ENCODE peak calls at places on chromosome 3, in nine cellular contexts. One of them, this sample, is unnamed.

GRCh38 chr3:45567730-45568172 is 26.8 kb upstream of the LIMD1 start:
- DNase-seq in lung: no peak
- DNase-seq in H9: no peak
- DNase-seq in coronary artery: no peak
- DNase-seq in trophoblast cell: no peak
- DNase-seq in DND-41: peak; percentile 49
- DNase-seq in HL-60: peak; percentile 45
- DNase-seq in neuronal stem cell: no peak
- DNase-seq in CD8-positive, alpha-beta T cell: no peak
- DNase-seq in this sample: no peak

GRCh38 chr3:132660745-132661067 is 577 bp downstream of the UBA5 start:
- DNase-seq in lung: no peak
- DNase-seq in H9: no peak
- DNase-seq in coronary artery: no peak
- DNase-seq in HL-60: no peak
- DNase-seq in trophoblast cell: no peak
- DNase-seq in CD8-positive, alpha-beta T cell: no peak
- DNase-seq in DND-41: no peak
- DNase-seq in neuronal stem cell: no peak
- DNase-seq in this sample: no peak

GRCh38 chr3:13018039-13018431 is 55.2 kb downstream of the IQSEC1 start:
- DNase-seq in CD8-positive, alpha-beta T cell: no peak
- DNase-seq in HL-60: no peak
- DNase-seq in trophoblast cell: no peak
- DNase-seq in coronary artery: no peak
- DNase-seq in neuronal stem cell: no peak
- DNase-seq in H9: peak; percentile 57
- DNase-seq in lung: no peak
- DNase-seq in DND-41: no peak
- DNase-seq in this sample: no peak

GRCh38 chr3:105606052-105606451 is 239.3 kb downstream of the ALCAM start:
- DNase-seq in lung: no peak
- DNase-seq in HL-60: no peak
- DNase-seq in CD8-positive, alpha-beta T cell: no peak
- DNase-seq in DND-41: no peak
- DNase-seq in H9: no peak
- DNase-seq in neuronal stem cell: no peak
- DNase-seq in trophoblast cell: no peak
- DNase-seq in coronary artery: no peak
- DNase-seq in this sample: no peak

GRCh38 chr3:51751287-51751686 is 27.8 kb downstream of the IQCF6 start:
- DNase-seq in CD8-positive, alpha-beta T cell: no peak
- DNase-seq in trophoblast cell: no peak
- DNase-seq in lung: no peak
- DNase-seq in H9: no peak
- DNase-seq in coronary artery: no peak
- DNase-seq in DND-41: no peak
- DNase-seq in HL-60: no peak
- DNase-seq in neuronal stem cell: no peak
- DNase-seq in this sample: no peak

GRCh38 chr3:67075295-67075694 is 77.2 kb downstream of the KBTBD8 start:
- DNase-seq in H9: no peak
- DNase-seq in neuronal stem cell: no peak
- DNase-seq in trophoblast cell: no peak
- DNase-seq in DND-41: no peak
- DNase-seq in coronary artery: no peak
- DNase-seq in CD8-positive, alpha-beta T cell: no peak
- DNase-seq in HL-60: no peak
- DNase-seq in lung: no peak
- DNase-seq in this sample: no peak

GRCh38 chr3:188153498-188153948 is 434 bp upstream of the LPP start:
- DNase-seq in DND-41: peak; percentile 74
- DNase-seq in trophoblast cell: peak; percentile 77
- DNase-seq in coronary artery: peak; percentile 95
- DNase-seq in neuronal stem cell: peak; percentile 86
- DNase-seq in HL-60: peak; percentile 76
- DNase-seq in lung: peak; percentile 83
- DNase-seq in H9: peak; percentile 94
- DNase-seq in CD8-positive, alpha-beta T cell: peak; percentile 14
- DNase-seq in this sample: peak; percentile 91

GRCh38 chr3:121749276-121750086 is at the start of gene GOLGB1:
- DNase-seq in DND-41: peak; percentile 94
- DNase-seq in trophoblast cell: peak; percentile 99
- DNase-seq in neuronal stem cell: peak; percentile 98
- DNase-seq in CD8-positive, alpha-beta T cell: peak; percentile 88
- DNase-seq in lung: peak; percentile 96
- DNase-seq in coronary artery: peak; percentile 98
- DNase-seq in HL-60: peak; percentile 99
- DNase-seq in H9: peak; percentile 98
- DNase-seq in this sample: peak; percentile 99

GRCh38 chr3:170180107-170180951 is 1.2 kb downstream of the PHC3 start:
- DNase-seq in H9: no peak
- DNase-seq in DND-41: peak; percentile 45
- DNase-seq in coronary artery: no peak
- DNase-seq in HL-60: no peak
- DNase-seq in CD8-positive, alpha-beta T cell: no peak
- DNase-seq in neuronal stem cell: no peak
- DNase-seq in lung: no peak
- DNase-seq in trophoblast cell: no peak
- DNase-seq in this sample: peak; percentile 22

GRCh38 chr3:66382142-66382541 is 118.7 kb downstream of the LRIG1 start:
- DNase-seq in HL-60: no peak
- DNase-seq in H9: no peak
- DNase-seq in lung: no peak
- DNase-seq in trophoblast cell: no peak
- DNase-seq in coronary artery: no peak
- DNase-seq in neuronal stem cell: no peak
- DNase-seq in DND-41: no peak
- DNase-seq in CD8-positive, alpha-beta T cell: no peak
- DNase-seq in this sample: no peak

GRCh38 chr3:197428117-197428761 is 127.5 kb downstream of the BDH1 start:
- DNase-seq in lung: no peak
- DNase-seq in H9: no peak
- DNase-seq in CD8-positive, alpha-beta T cell: no peak
- DNase-seq in HL-60: no peak
- DNase-seq in trophoblast cell: no peak
- DNase-seq in coronary artery: no peak
- DNase-seq in DND-41: peak; percentile 49
- DNase-seq in neuronal stem cell: no peak
- DNase-seq in this sample: no peak

GRCh38 chr3:126149960-126150515 is 30.3 kb downstream of the ALDH1L1 start:
- DNase-seq in DND-41: no peak
- DNase-seq in trophoblast cell: no peak
- DNase-seq in lung: no peak
- DNase-seq in coronary artery: no peak
- DNase-seq in H9: no peak
- DNase-seq in neuronal stem cell: no peak
- DNase-seq in CD8-positive, alpha-beta T cell: no peak
- DNase-seq in HL-60: no peak
- DNase-seq in this sample: no peak

GRCh38 chr3:13500133-13500885 is 20.2 kb downstream of the HDAC11 start:
- DNase-seq in trophoblast cell: no peak
- DNase-seq in coronary artery: no peak
- DNase-seq in lung: no peak
- DNase-seq in neuronal stem cell: peak; percentile 32
- DNase-seq in H9: peak; percentile 65
- DNase-seq in CD8-positive, alpha-beta T cell: no peak
- DNase-seq in HL-60: no peak
- DNase-seq in DND-41: no peak
- DNase-seq in this sample: peak; percentile 29

GRCh38 chr3:179272385-179272784 is 21.5 kb upstream of the KCNMB3 start:
- DNase-seq in DND-41: no peak
- DNase-seq in neuronal stem cell: no peak
- DNase-seq in H9: no peak
- DNase-seq in trophoblast cell: no peak
- DNase-seq in HL-60: no peak
- DNase-seq in lung: no peak
- DNase-seq in coronary artery: no peak
- DNase-seq in CD8-positive, alpha-beta T cell: no peak
- DNase-seq in this sample: peak; percentile 25

GRCh38 chr3:158808697-158809096 is 6.8 kb downstream of the MFSD1 start:
- DNase-seq in trophoblast cell: no peak
- DNase-seq in coronary artery: no peak
- DNase-seq in HL-60: peak; percentile 79
- DNase-seq in neuronal stem cell: no peak
- DNase-seq in lung: no peak
- DNase-seq in DND-41: peak; percentile 74
- DNase-seq in CD8-positive, alpha-beta T cell: no peak
- DNase-seq in H9: no peak
- DNase-seq in this sample: peak; percentile 17

GRCh38 chr3:52636673-52637072 is 49.0 kb downstream of the PBRM1 start:
- DNase-seq in HL-60: no peak
- DNase-seq in coronary artery: no peak
- DNase-seq in neuronal stem cell: no peak
- DNase-seq in lung: no peak
- DNase-seq in DND-41: no peak
- DNase-seq in H9: no peak
- DNase-seq in trophoblast cell: no peak
- DNase-seq in CD8-positive, alpha-beta T cell: no peak
- DNase-seq in this sample: no peak

GRCh38 chr3:37861540-37862051 is at the start of gene CTDSPL:
- DNase-seq in H9: peak; percentile 60
- DNase-seq in lung: peak; percentile 55
- DNase-seq in trophoblast cell: no peak
- DNase-seq in DND-41: peak; percentile 59
- DNase-seq in neuronal stem cell: peak; percentile 51
- DNase-seq in HL-60: no peak
- DNase-seq in CD8-positive, alpha-beta T cell: no peak
- DNase-seq in coronary artery: peak; percentile 85
- DNase-seq in this sample: peak; percentile 76

GRCh38 chr3:167941234-167941995 is 154.3 kb downstream of the GOLIM4 start:
- DNase-seq in DND-41: peak; percentile 6
- DNase-seq in H9: no peak
- DNase-seq in lung: peak; percentile 29
- DNase-seq in HL-60: peak; percentile 82
- DNase-seq in CD8-positive, alpha-beta T cell: no peak
- DNase-seq in neuronal stem cell: no peak
- DNase-seq in coronary artery: no peak
- DNase-seq in trophoblast cell: peak; percentile 1
- DNase-seq in this sample: no peak

GRCh38 chr3:187165144-187165543 is 25.8 kb upstream of the RPL39L start:
- DNase-seq in neuronal stem cell: peak; percentile 69
- DNase-seq in H9: peak; percentile 80
- DNase-seq in HL-60: no peak
- DNase-seq in trophoblast cell: peak; percentile 45
- DNase-seq in CD8-positive, alpha-beta T cell: peak; percentile 8
- DNase-seq in coronary artery: no peak
- DNase-seq in lung: no peak
- DNase-seq in DND-41: peak; percentile 11
- DNase-seq in this sample: peak; percentile 73

GRCh38 chr3:135238201-135238600 is 443.1 kb downstream of the EPHB1 start:
- DNase-seq in CD8-positive, alpha-beta T cell: no peak
- DNase-seq in HL-60: no peak
- DNase-seq in lung: no peak
- DNase-seq in DND-41: no peak
- DNase-seq in H9: no peak
- DNase-seq in neuronal stem cell: no peak
- DNase-seq in coronary artery: no peak
- DNase-seq in trophoblast cell: no peak
- DNase-seq in this sample: no peak

GRCh38 chr3:55486101-55486856 is 827 bp downstream of the WNT5A start:
- DNase-seq in trophoblast cell: no peak
- DNase-seq in H9: peak; percentile 68
- DNase-seq in neuronal stem cell: peak; percentile 46
- DNase-seq in lung: peak; percentile 74
- DNase-seq in DND-41: no peak
- DNase-seq in HL-60: no peak
- DNase-seq in coronary artery: no peak
- DNase-seq in CD8-positive, alpha-beta T cell: no peak
- DNase-seq in this sample: peak; percentile 94
- H3K27ac ChIP-seq in trophoblast cell: peak overlapping the region; percentile 93
- H3K27ac ChIP-seq in H9: no peak overlapping the region
- H3K27ac ChIP-seq in neuronal stem cell: no peak overlapping the region
- H3K27ac ChIP-seq in lung: peak overlapping the region; percentile 86
- H3K27ac ChIP-seq in DND-41: no peak overlapping the region
- H3K27ac ChIP-seq in HL-60: no peak overlapping the region
- H3K27ac ChIP-seq in coronary artery: peak overlapping the region; percentile 54
- H3K27ac ChIP-seq in CD8-positive, alpha-beta T cell: no peak overlapping the region
- H3K27ac ChIP-seq in this sample: peak overlapping the region; percentile 91

DNA sequence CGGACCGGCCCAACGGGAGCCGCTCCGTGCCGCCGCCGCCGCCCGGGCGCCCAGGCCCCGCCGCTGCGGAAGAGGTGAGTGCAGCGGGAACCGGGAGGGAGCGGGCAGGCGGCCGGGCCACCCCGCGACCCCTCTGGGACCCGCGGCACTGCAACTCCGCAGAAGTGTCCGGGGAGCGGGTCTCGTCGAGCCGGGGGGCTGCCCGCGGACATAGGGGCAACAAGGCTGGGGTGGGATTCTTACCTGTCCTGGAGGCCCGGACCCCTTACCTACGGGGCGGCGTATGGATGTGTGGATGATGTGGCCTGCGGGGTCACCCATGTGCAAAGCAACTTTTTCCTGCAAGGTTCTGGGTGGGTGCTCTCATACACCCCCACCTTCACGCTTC is 361 bp downstream of the SEMA3F start:
- DNase-seq in coronary artery: no peak
- DNase-seq in neuronal stem cell: no peak
- DNase-seq in HL-60: no peak
- DNase-seq in trophoblast cell: no peak
- DNase-seq in H9: no peak
- DNase-seq in lung: no peak
- DNase-seq in DND-41: no peak
- DNase-seq in CD8-positive, alpha-beta T cell: no peak
- DNase-seq in this sample: no peak
- H3K27ac ChIP-seq in coronary artery: peak overlapping the region; percentile 97
- H3K27ac ChIP-seq in neuronal stem cell: peak overlapping the region; percentile 63
- H3K27ac ChIP-seq in HL-60: no peak overlapping the region
- H3K27ac ChIP-seq in trophoblast cell: peak overlapping the region; percentile 62
- H3K27ac ChIP-seq in H9: no peak overlapping the region
- H3K27ac ChIP-seq in lung: peak overlapping the region; percentile 75
- H3K27ac ChIP-seq in DND-41: no peak overlapping the region
- H3K27ac ChIP-seq in CD8-positive, alpha-beta T cell: no peak overlapping the region
- H3K27ac ChIP-seq in this sample: peak overlapping the region; percentile 71

GRCh38 chr3:177711637-177712036 is 514.4 kb upstream of the TBL1XR1 start:
- DNase-seq in DND-41: no peak
- DNase-seq in trophoblast cell: no peak
- DNase-seq in lung: no peak
- DNase-seq in coronary artery: no peak
- DNase-seq in H9: no peak
- DNase-seq in neuronal stem cell: no peak
- DNase-seq in CD8-positive, alpha-beta T cell: no peak
- DNase-seq in HL-60: no peak
- DNase-seq in this sample: no peak
- H3K27ac ChIP-seq in DND-41: no peak overlapping the region
- H3K27ac ChIP-seq in trophoblast cell: peak overlapping the region; percentile 36
- H3K27ac ChIP-seq in lung: no peak overlapping the region
- H3K27ac ChIP-seq in coronary artery: no peak overlapping the region
- H3K27ac ChIP-seq in H9: no peak overlapping the region
- H3K27ac ChIP-seq in neuronal stem cell: no peak overlapping the region
- H3K27ac ChIP-seq in CD8-positive, alpha-beta T cell: no peak overlapping the region
- H3K27ac ChIP-seq in HL-60: no peak overlapping the region
- H3K27ac ChIP-seq in this sample: no peak overlapping the region

DNA sequence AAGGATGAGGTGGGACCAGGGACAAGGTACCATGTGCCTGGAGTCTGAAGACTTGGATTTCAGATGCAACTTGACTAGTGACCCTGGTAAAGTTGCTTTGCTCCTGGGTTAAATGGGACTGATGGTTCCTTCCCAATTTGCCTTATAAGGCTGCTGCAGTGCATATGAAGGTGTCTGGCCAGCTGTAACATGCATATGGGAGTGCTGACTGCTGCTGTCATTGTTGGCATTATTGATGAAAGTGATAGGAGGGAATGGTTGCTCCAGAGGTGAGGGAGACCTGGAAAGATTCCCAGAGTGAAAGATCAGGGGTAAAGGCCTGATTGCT is 20.5 kb downstream of the CYP8B1 start:
- DNase-seq in H9: no peak
- DNase-seq in trophoblast cell: no peak
- DNase-seq in HL-60: no peak
- DNase-seq in coronary artery: peak; percentile 36
- DNase-seq in neuronal stem cell: no peak
- DNase-seq in DND-41: no peak
- DNase-seq in CD8-positive, alpha-beta T cell: no peak
- DNase-seq in lung: no peak
- DNase-seq in this sample: no peak
- H3K27ac ChIP-seq in H9: no peak overlapping the region
- H3K27ac ChIP-seq in trophoblast cell: no peak overlapping the region
- H3K27ac ChIP-seq in HL-60: no peak overlapping the region
- H3K27ac ChIP-seq in coronary artery: no peak overlapping the region
- H3K27ac ChIP-seq in neuronal stem cell: no peak overlapping the region
- H3K27ac ChIP-seq in DND-41: no peak overlapping the region
- H3K27ac ChIP-seq in CD8-positive, alpha-beta T cell: no peak overlapping the region
- H3K27ac ChIP-seq in lung: no peak overlapping the region
- H3K27ac ChIP-seq in this sample: no peak overlapping the region

This sample was measured in cardiac muscle cell.